ENCODE peak calls at places on chromosomes 4 and X, in four cellular contexts. X, Y, T and K are unnamed samples.

GRCh38 chr4:101791189-101791572 is 651 bp downstream of the BANK1 start:
- DNase-seq in X (peak), Y (no peak), T (no peak), K (no peak)

GRCh38 chr4:141711211-141711610 is 74.8 kb downstream of the IL15 start:
- DNase-seq in X (no peak), Y (peak), T (no peak), K (peak)

GRCh38 chr4:2332201-2332975 is 70.5 kb upstream of the MXD4 start:
- DNase-seq in X (no peak), Y (no peak), T (no peak), K (no peak)

GRCh38 chrX:19958530-19959486 is 32.1 kb downstream of the BCLAF3 start:
- DNase-seq in X (no peak), Y (no peak), T (no peak), K (no peak)

GRCh38 chr4:123083612-123084011 is 161.2 kb upstream of the NUDT6 start:
- DNase-seq in X (no peak), Y (no peak), T (no peak), K (no peak)

GRCh38 chr4:153757407-153757806 is 2.4 kb downstream of the RNF175 start:
- DNase-seq in X (no peak), Y (no peak), T (no peak), K (no peak)

GRCh38 chr4:110944501-110944900 is 321.6 kb upstream of the PITX2 start:
- DNase-seq in X (no peak), Y (no peak), T (no peak), K (no peak)

GRCh38 chr4:32117696-32118095 is 1397.5 kb downstream of the PCDH7 start:
- DNase-seq in X (no peak), Y (no peak), T (no peak), K (no peak)

GRCh38 chr4:120714581-120714980 is 207.9 kb downstream of the PRDM5 start:
- DNase-seq in X (no peak), Y (no peak), T (no peak), K (no peak)

GRCh38 chrX:115023811-115024210 is 6.4 kb upstream of the IL13RA2 start:
- DNase-seq in X (no peak), Y (no peak), T (no peak), K (no peak)

GRCh38 chrX:12548341-12548740 is 242.9 kb upstream of the PRPS2 start:
- DNase-seq in X (no peak), Y (no peak), T (no peak), K (no peak)

DNA sequence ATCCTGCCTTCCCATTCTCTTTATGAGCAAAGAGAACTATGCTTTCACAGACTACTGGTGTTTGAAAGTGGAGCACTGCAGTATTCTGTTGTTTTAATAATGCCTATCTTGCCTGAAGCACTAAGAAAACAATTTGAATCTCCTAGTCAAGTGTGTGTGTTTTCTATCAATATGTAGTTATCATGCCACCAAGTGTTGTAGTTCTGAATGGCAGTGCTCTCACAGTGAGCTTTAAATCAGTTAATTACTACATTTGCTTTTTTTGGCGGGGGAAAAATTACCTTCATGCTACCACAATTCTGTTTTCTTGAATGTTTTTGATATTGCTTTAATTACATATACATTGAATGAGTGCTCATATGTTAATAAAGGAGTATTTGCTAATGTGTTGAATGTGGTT is 143.6 kb upstream of the FAM47A start:
- DNase-seq in X (no peak), Y (no peak), T (no peak), K (peak)
- TF ChIP-seq CTCF in X (no peak), Y (no peak), T (no peak), K (no peak)

DNA sequence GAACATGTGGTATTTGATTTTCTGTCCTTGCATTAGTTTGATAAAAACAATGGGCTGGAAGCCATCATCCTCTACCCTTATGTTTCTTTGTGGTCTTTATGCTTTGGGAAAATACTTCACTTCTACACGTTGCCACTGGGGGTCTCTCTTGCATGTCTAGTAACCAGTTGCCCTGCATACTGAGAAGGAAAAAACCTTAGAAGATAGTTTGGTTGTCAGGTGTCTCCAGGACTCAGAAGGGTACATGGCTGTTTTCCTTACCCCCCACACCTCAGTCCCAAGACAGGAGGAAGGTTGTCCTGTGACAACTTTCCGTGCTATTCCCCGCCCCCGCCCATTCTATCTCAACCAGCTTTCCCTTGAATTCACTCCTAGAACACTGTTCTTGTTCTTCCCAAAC is 62.1 kb upstream of the LANCL3 start:
- DNase-seq in X (no peak), Y (no peak), T (no peak), K (peak)
- TF ChIP-seq CTCF in X (no peak), Y (peak), T (no peak), K (peak)

DNA sequence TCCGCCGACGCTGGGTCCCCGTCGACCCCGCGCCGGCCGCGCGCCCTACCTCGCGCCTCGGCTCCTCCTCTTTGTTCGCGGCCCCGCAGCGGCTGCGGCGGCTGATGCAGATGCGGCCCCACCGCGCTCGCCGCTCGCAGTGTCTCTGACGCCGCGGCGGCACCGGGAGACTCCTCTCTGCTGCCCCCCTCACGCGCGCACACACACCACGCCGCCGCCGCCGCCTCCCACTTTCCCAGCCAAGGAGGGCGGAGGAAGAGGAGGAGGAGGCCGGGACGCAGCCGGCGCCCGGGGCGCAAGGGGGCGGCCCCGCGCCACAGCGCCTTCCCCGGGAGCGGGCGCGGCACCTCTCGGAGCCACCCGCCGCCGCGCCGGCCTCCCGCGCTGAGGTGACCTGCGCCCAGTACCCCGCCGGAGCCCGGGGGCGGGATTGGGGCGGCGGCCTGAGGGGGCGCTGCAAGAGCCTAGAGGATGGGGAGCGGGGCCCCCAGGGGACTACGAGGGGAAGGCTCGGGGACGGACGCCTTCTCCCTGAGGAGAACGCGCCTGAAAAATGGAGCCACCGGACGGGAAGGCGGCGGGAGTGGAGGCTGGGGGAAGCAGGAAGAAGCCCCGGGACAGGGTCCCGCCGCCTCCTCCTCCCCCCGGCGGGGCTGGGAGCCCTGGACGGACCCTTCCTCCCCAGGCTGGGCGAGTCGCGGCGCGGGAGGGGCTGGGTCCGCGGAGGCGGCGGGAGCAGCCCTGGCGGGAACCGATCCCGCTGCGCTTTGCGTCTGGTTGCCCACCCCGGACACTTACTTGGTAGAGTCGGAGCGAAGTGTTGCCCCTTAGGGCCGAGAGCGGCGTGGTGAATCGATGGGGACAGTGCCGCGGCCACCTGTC is at the start of gene SH3RF1:
- DNase-seq in X (peak), Y (peak), T (peak), K (peak)
- TF ChIP-seq CTCF in X (peak), Y (peak), T (peak), K (peak)

GRCh38 chr4:186190456-186191265 is 706 bp upstream of the CYP4V2 start:
- DNase-seq in X (no peak), Y (peak), T (no peak), K (peak)
- TF ChIP-seq CTCF in X (no peak), Y (no peak), T (no peak), K (peak)

GRCh38 chr4:13656569-13656988 is 29.1 kb upstream of the BOD1L1 start:
- DNase-seq in X (peak), Y (peak), T (peak), K (peak)
- TF ChIP-seq CTCF in X (peak), Y (peak), T (peak), K (peak)

DNA sequence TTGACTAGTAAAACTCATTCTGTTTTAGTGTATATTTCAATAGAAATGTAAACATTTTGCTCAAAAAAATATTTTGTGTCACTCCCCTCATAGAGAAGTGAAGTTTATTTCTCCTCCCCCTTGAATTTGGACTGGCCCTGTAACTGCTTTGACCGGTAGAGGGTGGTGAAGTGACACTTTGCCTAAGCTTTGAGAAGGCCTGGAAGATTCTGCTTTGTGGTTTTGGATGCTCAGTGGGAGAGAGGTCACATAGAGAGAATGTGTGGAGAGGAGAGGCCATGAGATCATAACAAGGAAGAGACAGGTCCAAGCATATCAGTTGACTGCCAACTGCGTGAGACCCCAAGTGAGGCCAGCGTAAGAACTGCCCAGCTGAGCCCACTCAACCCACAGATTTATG is 19.1 kb upstream of the ARX start:
- DNase-seq in X (no peak), Y (no peak), T (no peak), K (no peak)
- TF ChIP-seq CTCF in X (no peak), Y (no peak), T (peak), K (peak)

DNA sequence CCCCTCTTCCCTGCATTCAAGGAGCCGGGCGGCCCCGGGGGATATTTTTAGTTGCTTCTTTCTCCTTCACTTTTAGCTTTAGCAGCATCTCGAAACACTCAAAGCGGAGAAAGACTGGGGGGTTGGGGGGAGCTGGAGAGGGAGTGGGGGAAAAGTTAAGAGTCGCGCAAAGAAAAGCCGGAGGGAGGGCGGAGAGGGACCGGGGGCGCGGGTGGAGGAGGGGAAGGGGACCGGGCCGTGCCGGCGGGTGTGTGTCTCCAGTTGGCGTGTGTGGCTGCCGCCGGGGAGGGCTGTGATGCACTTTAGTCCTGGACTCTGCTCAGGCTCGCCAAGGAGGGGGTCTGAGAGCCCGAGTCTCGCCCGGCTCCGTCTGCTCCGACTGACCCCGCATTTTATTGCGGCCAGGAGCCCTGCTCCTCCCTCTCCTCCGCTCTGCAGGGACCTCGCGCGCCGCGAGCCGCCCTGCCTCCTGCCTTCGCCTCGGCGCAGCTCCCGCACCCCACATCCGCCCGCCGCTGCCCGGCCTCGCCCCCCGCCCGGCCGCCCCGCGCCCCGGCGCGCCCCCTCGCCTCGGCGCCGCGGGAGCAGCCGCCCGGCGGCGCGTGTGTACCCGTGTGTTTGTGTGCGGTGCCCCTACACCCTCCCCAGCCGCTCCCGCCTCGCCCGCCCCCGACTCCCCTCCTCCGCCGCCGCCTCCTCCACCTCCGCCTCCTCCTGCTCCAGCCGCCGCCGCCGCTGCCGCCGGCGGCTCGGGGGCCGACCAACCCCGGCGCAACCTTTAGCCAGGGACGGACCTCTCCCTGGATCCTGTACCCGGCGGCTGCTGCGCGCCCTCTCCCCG is 1.4 kb downstream of the ZNF827 start:
- DNase-seq in X (peak), Y (peak), T (peak), K (peak)
- TF ChIP-seq CTCF in X (no peak), Y (no peak), T (no peak), K (no peak)

GRCh38 chr4:174631901-174632758 is 109.8 kb upstream of the HPGD start:
- DNase-seq in X (peak), Y (no peak), T (no peak), K (peak)
- TF ChIP-seq CTCF in X (peak), Y (peak), T (no peak), K (peak)

DNA sequence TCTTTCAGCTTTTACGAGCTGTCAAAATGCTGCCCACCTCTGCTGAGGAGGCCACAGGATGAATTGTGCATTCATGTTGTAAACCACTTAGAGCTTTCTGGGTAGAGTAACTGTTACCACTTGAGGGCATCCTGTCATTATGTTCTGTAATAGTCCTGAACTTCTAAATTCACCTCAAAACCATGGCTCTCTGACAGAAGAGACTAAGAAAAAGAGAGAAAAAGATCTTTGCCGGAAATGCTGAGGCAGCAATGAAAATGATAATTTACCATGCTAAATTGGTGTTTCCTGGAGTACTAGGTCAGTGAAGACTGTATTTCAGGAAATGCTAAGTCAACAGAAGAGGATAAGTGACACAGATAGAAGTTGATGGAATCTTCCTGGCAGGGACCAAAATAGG is 942.3 kb upstream of the SLIT2 start:
- DNase-seq in X (no peak), Y (no peak), T (no peak), K (peak)
- TF ChIP-seq CTCF in X (no peak), Y (peak), T (no peak), K (peak)

GRCh38 chr4:40837094-40837870 is 87.5 kb downstream of the NSUN7 start:
- DNase-seq in X (no peak), Y (no peak), T (no peak), K (no peak)
- TF ChIP-seq CTCF in X (no peak), Y (no peak), T (no peak), K (no peak)